ENCODE peak calls at places on chromosome 17, in seven cellular contexts. One of them, this sample, is unnamed. For H3K27me3, the result is how much of the 10 kb centered on the place peaks cover.

GRCh38 chr17:75130632-75131277 is 787 bp downstream of the NT5C start:
- DNase-seq in right cardiac atrium: peak
- DNase-seq in PC-9: peak
- DNase-seq in kidney epithelial cell: no peak
- DNase-seq in adrenal gland: peak
- DNase-seq in sigmoid colon: peak
- DNase-seq in lower lobe of right lung: peak
- DNase-seq in this sample: peak

GRCh38 chr17:27463235-27463677 is 7.0 kb downstream of the KSR1 start:
- DNase-seq in PC-9: no peak
- DNase-seq in sigmoid colon: no peak
- DNase-seq in adrenal gland: no peak
- DNase-seq in right cardiac atrium: no peak
- DNase-seq in lower lobe of right lung: no peak
- DNase-seq in kidney epithelial cell: peak
- DNase-seq in this sample: no peak

GRCh38 chr17:65219707-65220106 is 82.5 kb downstream of the RGS9 start:
- DNase-seq in right cardiac atrium: no peak
- DNase-seq in adrenal gland: no peak
- DNase-seq in PC-9: no peak
- DNase-seq in sigmoid colon: no peak
- DNase-seq in kidney epithelial cell: no peak
- DNase-seq in lower lobe of right lung: no peak
- DNase-seq in this sample: no peak

GRCh38 chr17:14926526-14927122 is 338.5 kb downstream of the PMP22 start:
- DNase-seq in sigmoid colon: no peak
- DNase-seq in kidney epithelial cell: no peak
- DNase-seq in right cardiac atrium: peak
- DNase-seq in adrenal gland: peak
- DNase-seq in PC-9: peak
- DNase-seq in lower lobe of right lung: no peak
- DNase-seq in this sample: peak

GRCh38 chr17:75872434-75873351 is 5.7 kb downstream of the TRIM47 start:
- DNase-seq in right cardiac atrium: peak
- DNase-seq in kidney epithelial cell: no peak
- DNase-seq in PC-9: peak
- DNase-seq in sigmoid colon: peak
- DNase-seq in adrenal gland: peak
- DNase-seq in lower lobe of right lung: peak
- DNase-seq in this sample: peak

GRCh38 chr17:29179232-29180036 is 764 bp downstream of the MYO18A start:
- DNase-seq in lower lobe of right lung: peak
- DNase-seq in PC-9: peak
- DNase-seq in kidney epithelial cell: no peak
- DNase-seq in sigmoid colon: no peak
- DNase-seq in right cardiac atrium: peak
- DNase-seq in adrenal gland: peak
- DNase-seq in this sample: peak

GRCh38 chr17:29583324-29584248 is 5.9 kb downstream of the GIT1 start:
- DNase-seq in PC-9: no peak
- DNase-seq in right cardiac atrium: no peak
- DNase-seq in adrenal gland: peak
- DNase-seq in kidney epithelial cell: no peak
- DNase-seq in sigmoid colon: no peak
- DNase-seq in lower lobe of right lung: peak
- DNase-seq in this sample: peak

GRCh38 chr17:10881959-10882358 is 44.1 kb upstream of the PIRT start:
- DNase-seq in lower lobe of right lung: no peak
- DNase-seq in sigmoid colon: no peak
- DNase-seq in PC-9: no peak
- DNase-seq in adrenal gland: no peak
- DNase-seq in right cardiac atrium: no peak
- DNase-seq in kidney epithelial cell: no peak
- DNase-seq in this sample: no peak

GRCh38 chr17:28570716-28571254 is 539 bp downstream of the PIGS start:
- DNase-seq in sigmoid colon: peak
- DNase-seq in PC-9: peak
- DNase-seq in adrenal gland: peak
- DNase-seq in right cardiac atrium: no peak
- DNase-seq in lower lobe of right lung: peak
- DNase-seq in kidney epithelial cell: no peak
- DNase-seq in this sample: no peak

GRCh38 chr17:50527155-50527762 is 5.3 kb upstream of the EPN3 start:
- DNase-seq in lower lobe of right lung: no peak
- DNase-seq in right cardiac atrium: no peak
- DNase-seq in PC-9: no peak
- DNase-seq in sigmoid colon: no peak
- DNase-seq in adrenal gland: no peak
- DNase-seq in kidney epithelial cell: no peak
- DNase-seq in this sample: peak

GRCh38 chr17:44204453-44204882 is 4.8 kb upstream of the ATXN7L3 start:
- DNase-seq in kidney epithelial cell: no peak
- DNase-seq in sigmoid colon: no peak
- DNase-seq in PC-9: no peak
- DNase-seq in adrenal gland: peak
- DNase-seq in lower lobe of right lung: peak
- DNase-seq in right cardiac atrium: peak
- DNase-seq in this sample: peak

GRCh38 chr17:15341385-15341849 is at the start of gene TEKT3:
- DNase-seq in lower lobe of right lung: peak
- DNase-seq in right cardiac atrium: peak
- DNase-seq in kidney epithelial cell: peak
- DNase-seq in PC-9: peak
- DNase-seq in sigmoid colon: peak
- DNase-seq in adrenal gland: peak
- DNase-seq in this sample: peak

GRCh38 chr17:29210879-29211278 is 30.7 kb upstream of the MYO18A start:
- DNase-seq in lower lobe of right lung: no peak
- DNase-seq in right cardiac atrium: no peak
- DNase-seq in kidney epithelial cell: no peak
- DNase-seq in PC-9: no peak
- DNase-seq in sigmoid colon: no peak
- DNase-seq in adrenal gland: no peak
- DNase-seq in this sample: no peak

GRCh38 chr17:75067856-75068255 is 19.9 kb upstream of the SLC16A5 start:
- DNase-seq in right cardiac atrium: no peak
- DNase-seq in adrenal gland: no peak
- DNase-seq in sigmoid colon: no peak
- DNase-seq in lower lobe of right lung: no peak
- DNase-seq in kidney epithelial cell: no peak
- DNase-seq in PC-9: no peak
- DNase-seq in this sample: peak

GRCh38 chr17:66746736-66747135 is 88.2 kb upstream of the CACNG5 start:
- DNase-seq in PC-9: no peak
- DNase-seq in kidney epithelial cell: no peak
- DNase-seq in adrenal gland: no peak
- DNase-seq in right cardiac atrium: no peak
- DNase-seq in lower lobe of right lung: no peak
- DNase-seq in sigmoid colon: no peak
- DNase-seq in this sample: peak

GRCh38 chr17:42655528-42655927 is 3.6 kb upstream of the TUBG2 start:
- DNase-seq in lower lobe of right lung: no peak
- DNase-seq in adrenal gland: no peak
- DNase-seq in right cardiac atrium: no peak
- DNase-seq in sigmoid colon: no peak
- DNase-seq in kidney epithelial cell: peak
- DNase-seq in PC-9: no peak
- DNase-seq in this sample: peak

GRCh38 chr17:37519241-37519985 is 29.7 kb downstream of the DUSP14 start:
- DNase-seq in lower lobe of right lung: no peak
- DNase-seq in PC-9: no peak
- DNase-seq in right cardiac atrium: no peak
- DNase-seq in sigmoid colon: no peak
- DNase-seq in adrenal gland: no peak
- DNase-seq in kidney epithelial cell: no peak
- DNase-seq in this sample: no peak

DNA sequence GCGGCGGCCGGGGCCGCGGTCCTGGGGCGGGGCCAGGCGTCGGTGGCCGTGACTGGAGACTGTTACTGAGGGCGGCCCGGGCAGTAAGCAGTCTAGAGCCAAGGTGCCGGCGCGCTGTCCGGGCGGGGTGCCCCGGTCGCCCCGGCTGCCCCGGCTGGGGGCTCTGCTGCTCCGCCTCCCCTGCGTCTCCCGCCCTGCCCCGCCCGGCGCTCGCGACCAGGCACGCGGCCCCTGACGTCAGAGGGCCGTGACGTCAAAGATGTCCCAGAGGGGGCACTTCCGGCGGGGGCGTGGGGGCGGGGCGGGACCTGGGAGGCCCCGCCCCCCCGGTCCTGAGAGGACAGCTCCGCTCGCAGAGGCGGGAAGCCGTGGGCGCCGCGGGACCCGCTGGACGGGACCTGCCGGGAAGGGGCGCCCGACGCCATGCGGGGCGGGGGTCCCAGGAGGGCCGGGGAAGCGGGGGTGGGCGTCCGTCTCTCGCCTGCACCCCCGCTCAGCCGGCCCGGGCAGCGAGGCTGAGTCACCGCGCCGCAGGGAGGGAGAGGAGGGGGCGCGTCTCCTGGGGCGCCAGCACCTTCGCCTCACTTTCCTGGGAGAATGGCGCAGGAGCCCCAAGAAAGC is 4.5 kb upstream of the HIC1 start:
- DNase-seq in right cardiac atrium: peak
- DNase-seq in kidney epithelial cell: no peak
- DNase-seq in lower lobe of right lung: peak
- DNase-seq in sigmoid colon: peak
- DNase-seq in PC-9: peak
- DNase-seq in adrenal gland: peak
- DNase-seq in this sample: peak
- H3K27me3 ChIP-seq in right cardiac atrium: under half
- H3K27me3 ChIP-seq in kidney epithelial cell: under half
- H3K27me3 ChIP-seq in lower lobe of right lung: under half
- H3K27me3 ChIP-seq in sigmoid colon: under half
- H3K27me3 ChIP-seq in PC-9: under half
- H3K27me3 ChIP-seq in adrenal gland: under half
- H3K27me3 ChIP-seq in this sample: under half

DNA sequence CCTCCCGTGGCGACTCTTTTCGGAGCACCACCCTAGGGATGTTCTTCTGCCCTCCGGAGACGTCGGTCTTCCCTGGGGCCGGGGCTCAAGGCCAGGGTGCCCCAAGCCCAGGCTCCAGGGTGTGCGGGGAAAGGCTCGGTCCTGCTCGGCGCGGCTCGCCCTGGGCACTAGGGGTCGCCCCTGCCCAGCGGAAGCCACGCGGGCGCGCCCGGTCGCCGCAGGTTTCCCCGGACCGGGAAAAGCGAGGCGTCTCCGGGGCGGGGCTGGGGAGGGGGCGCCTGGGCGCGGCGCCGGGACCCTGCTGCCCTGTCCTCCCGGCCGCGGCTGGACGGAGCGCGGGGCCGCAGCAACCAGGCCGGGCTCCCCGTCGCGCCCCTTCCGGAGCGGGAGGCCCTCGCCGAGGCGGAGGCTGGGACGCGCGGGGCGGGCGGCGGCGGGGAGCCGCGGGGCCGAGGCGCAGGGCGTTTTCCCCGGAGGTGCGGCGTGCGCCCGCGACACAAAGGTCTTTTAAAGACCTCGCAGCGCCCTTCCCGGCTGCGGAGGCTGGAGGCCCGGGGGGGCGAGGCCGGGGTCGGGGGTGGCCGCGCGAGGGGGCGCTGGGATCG is 76.4 kb downstream of the MRC2 start:
- DNase-seq in sigmoid colon: peak
- DNase-seq in right cardiac atrium: peak
- DNase-seq in PC-9: peak
- DNase-seq in kidney epithelial cell: no peak
- DNase-seq in lower lobe of right lung: peak
- DNase-seq in adrenal gland: peak
- DNase-seq in this sample: peak
- H3K27me3 ChIP-seq in sigmoid colon: under half
- H3K27me3 ChIP-seq in right cardiac atrium: under half
- H3K27me3 ChIP-seq in PC-9: under half
- H3K27me3 ChIP-seq in kidney epithelial cell: under half
- H3K27me3 ChIP-seq in lower lobe of right lung: under half
- H3K27me3 ChIP-seq in adrenal gland: under half
- H3K27me3 ChIP-seq in this sample: under half

DNA sequence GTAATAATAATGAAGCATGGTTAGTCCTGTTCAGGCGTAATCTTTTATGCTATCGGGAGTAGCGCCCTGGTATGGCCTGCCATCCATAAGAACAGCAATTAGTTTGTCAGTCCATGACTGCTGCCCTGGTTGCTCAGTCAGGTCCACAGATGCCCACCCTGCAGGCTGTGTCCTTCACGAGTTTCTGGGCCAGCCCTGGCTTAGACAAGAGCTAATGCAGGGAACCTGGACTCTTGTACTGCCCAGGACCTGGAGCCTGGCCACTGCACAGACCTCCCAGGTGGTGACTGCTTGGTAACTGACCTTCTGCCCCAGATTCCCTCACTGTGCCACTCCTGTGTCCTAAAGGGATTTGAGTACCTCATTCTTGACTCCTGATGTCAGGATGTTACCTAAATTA is 161.1 kb upstream of the NOG start:
- DNase-seq in sigmoid colon: no peak
- DNase-seq in adrenal gland: no peak
- DNase-seq in right cardiac atrium: no peak
- DNase-seq in lower lobe of right lung: no peak
- DNase-seq in kidney epithelial cell: no peak
- DNase-seq in PC-9: no peak
- DNase-seq in this sample: no peak
- H3K27me3 ChIP-seq in sigmoid colon: under half
- H3K27me3 ChIP-seq in adrenal gland: under half
- H3K27me3 ChIP-seq in right cardiac atrium: under half
- H3K27me3 ChIP-seq in lower lobe of right lung: under half
- H3K27me3 ChIP-seq in kidney epithelial cell: under half
- H3K27me3 ChIP-seq in PC-9: under half
- H3K27me3 ChIP-seq in this sample: under half

GRCh38 chr17:39591958-39592954 is 15.5 kb downstream of the NEUROD2 start:
- DNase-seq in lower lobe of right lung: no peak
- DNase-seq in right cardiac atrium: no peak
- DNase-seq in PC-9: peak
- DNase-seq in kidney epithelial cell: no peak
- DNase-seq in sigmoid colon: no peak
- DNase-seq in adrenal gland: peak
- DNase-seq in this sample: peak

GRCh38 chr17:39596543-39597267 is 11.0 kb downstream of the NEUROD2 start:
- DNase-seq in kidney epithelial cell: no peak
- DNase-seq in PC-9: no peak
- DNase-seq in right cardiac atrium: no peak
- DNase-seq in sigmoid colon: no peak
- DNase-seq in adrenal gland: no peak
- DNase-seq in lower lobe of right lung: no peak
- DNase-seq in this sample: peak

GRCh38 chr17:39595294-39595693 is 12.4 kb downstream of the NEUROD2 start:
- DNase-seq in kidney epithelial cell: no peak
- DNase-seq in lower lobe of right lung: no peak
- DNase-seq in sigmoid colon: no peak
- DNase-seq in right cardiac atrium: no peak
- DNase-seq in PC-9: no peak
- DNase-seq in adrenal gland: no peak
- DNase-seq in this sample: no peak

GRCh38 chr17:39595928-39596327 is 11.8 kb downstream of the NEUROD2 start:
- DNase-seq in PC-9: no peak
- DNase-seq in kidney epithelial cell: no peak
- DNase-seq in adrenal gland: no peak
- DNase-seq in sigmoid colon: no peak
- DNase-seq in right cardiac atrium: no peak
- DNase-seq in lower lobe of right lung: no peak
- DNase-seq in this sample: peak

DNA sequence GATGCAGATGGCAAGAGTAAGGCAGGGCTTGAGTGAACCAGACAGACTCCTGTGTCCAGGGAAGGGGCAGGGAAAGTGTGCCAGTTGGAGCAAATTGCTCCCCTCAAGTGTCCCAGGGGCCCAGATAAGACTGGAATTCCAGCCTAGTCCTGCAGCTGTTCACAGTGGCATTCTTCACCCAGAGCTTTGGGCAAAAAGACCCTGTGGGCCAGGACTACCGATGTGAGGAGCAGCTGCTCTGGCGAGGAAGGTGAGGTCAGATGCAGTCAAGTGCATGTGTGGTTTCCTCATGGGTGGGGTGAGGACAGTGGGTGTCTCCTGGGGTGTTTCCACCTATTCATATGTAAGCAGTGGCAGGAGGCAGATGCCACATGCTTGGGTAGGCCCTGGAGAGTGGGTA is 14.3 kb downstream of the NEUROD2 start:
- DNase-seq in right cardiac atrium: no peak
- DNase-seq in kidney epithelial cell: no peak
- DNase-seq in sigmoid colon: no peak
- DNase-seq in lower lobe of right lung: no peak
- DNase-seq in PC-9: no peak
- DNase-seq in adrenal gland: no peak
- DNase-seq in this sample: no peak
- H3K27me3 ChIP-seq in right cardiac atrium: under half
- H3K27me3 ChIP-seq in kidney epithelial cell: half or more
- H3K27me3 ChIP-seq in sigmoid colon: under half
- H3K27me3 ChIP-seq in lower lobe of right lung: under half
- H3K27me3 ChIP-seq in PC-9: half or more
- H3K27me3 ChIP-seq in adrenal gland: under half
- H3K27me3 ChIP-seq in this sample: under half

This sample was measured in osteoblast.